ENCODE peak calls at places on chromosomes 4 and X, in ten cellular contexts. J is MCF 10A, H is GM12865, A is kidney, P is IMR-90, K is WTC11, L is tibial artery, X is psoas muscle, C is AG09309, Y is GM10248. G is an unnamed sample.

GRCh38 chr4:182495111-182495510 is 251.9 kb downstream of the TENM3 start:
- DNase-seq in A (no peak), Y (no peak), P (no peak), K (no peak), X (no peak), J (no peak), C (no peak), H (no peak), L (no peak), G (no peak)

GRCh38 chr4:17712166-17712565 is 69.3 kb downstream of the FAM184B start:
- DNase-seq in Y (no peak), H (no peak), A (no peak), X (no peak), P (no peak), J (no peak), K (no peak), L (no peak), C (no peak), G (no peak)

GRCh38 chr4:119315036-119315435 is 6.9 kb downstream of the FABP2 start:
- DNase-seq in X (no peak), P (peak), K (no peak), Y (no peak), J (no peak), L (no peak), A (no peak), C (no peak), H (no peak), G (no peak)

GRCh38 chrX:1481636-1482529 is 29.2 kb upstream of the ASMTL start:
- DNase-seq in K (peak), X (peak), L (peak), H (peak), A (peak), Y (peak), P (peak), C (peak), J (peak), G (peak)

GRCh38 chr4:22170353-22170752 is 221.8 kb upstream of the KCNIP4 start:
- DNase-seq in L (no peak), Y (no peak), C (peak), H (no peak), A (no peak), P (peak), K (no peak), X (no peak), J (peak), G (no peak)

GRCh38 chrX:83934220-83934619 is 73.3 kb downstream of the CYLC1 start:
- DNase-seq in X (no peak), J (peak), A (no peak), H (no peak), P (no peak), Y (no peak), K (no peak), L (no peak), C (no peak), G (no peak)

GRCh38 chrX:34560180-34560579 is 96.9 kb downstream of the TMEM47 start:
- DNase-seq in A (no peak), K (peak), C (no peak), J (no peak), L (no peak), P (no peak), Y (no peak), X (no peak), H (no peak), G (no peak)

GRCh38 chr4:145012841-145013240 is 85.2 kb downstream of the ANAPC10 start:
- DNase-seq in C (no peak), L (no peak), K (no peak), A (no peak), X (no peak), Y (no peak), H (peak), P (peak), J (peak), G (no peak)

GRCh38 chr4:70818173-70818856 is 21.4 kb downstream of the GRSF1 start:
- DNase-seq in P (no peak), A (no peak), H (peak), Y (no peak), K (no peak), L (no peak), C (no peak), X (no peak), J (no peak), G (peak)

GRCh38 chr4:166675411-166675810 is 558.9 kb downstream of the SPOCK3 start:
- DNase-seq in Y (no peak), K (no peak), L (no peak), A (no peak), J (peak), C (no peak), X (no peak), P (no peak), H (no peak), G (no peak)

GRCh38 chr4:83252782-83253405 is 31.7 kb downstream of the COQ2 start:
- DNase-seq in Y (peak), X (no peak), C (no peak), K (peak), P (peak), H (peak), L (peak), J (peak), A (no peak), G (peak)

GRCh38 chr4:28354874-28355273 is 1494.2 kb downstream of the STIM2 start:
- DNase-seq in X (no peak), P (no peak), H (no peak), K (no peak), L (no peak), J (no peak), Y (no peak), C (no peak), A (no peak), G (no peak)

GRCh38 chr4:62018537-62018936 is 818.4 kb downstream of the ADGRL3 start:
- DNase-seq in C (no peak), K (no peak), A (no peak), P (no peak), H (no peak), X (no peak), L (no peak), Y (no peak), J (no peak), G (no peak)

GRCh38 chr4:77771566-77771965 is 47.6 kb downstream of the CNOT6L start:
- DNase-seq in C (no peak), K (no peak), H (no peak), L (no peak), J (no peak), X (no peak), P (no peak), Y (no peak), A (no peak), G (no peak)

GRCh38 chr4:39587881-39588280 is 50.8 kb downstream of the SMIM14 start:
- DNase-seq in J (no peak), L (no peak), H (no peak), K (no peak), C (no peak), Y (no peak), X (no peak), A (no peak), P (peak), G (no peak)

GRCh38 chr4:72430050-72430449 is 139.0 kb downstream of the ADAMTS3 start:
- DNase-seq in A (no peak), K (no peak), C (no peak), L (no peak), X (no peak), P (no peak), H (no peak), J (peak), Y (no peak), G (no peak)

GRCh38 chr4:20192754-20193521 is 58.8 kb upstream of the SLIT2 start:
- DNase-seq in A (no peak), K (no peak), C (no peak), P (peak), Y (no peak), X (no peak), H (no peak), J (peak), L (no peak), G (no peak)

GRCh38 chrX:44105228-44105913 is 132.2 kb upstream of the NDP start:
- DNase-seq in X (no peak), C (no peak), Y (no peak), K (peak), H (no peak), A (no peak), J (peak), L (no peak), P (no peak), G (no peak)

GRCh38 chrX:111445485-111445884 is 33.5 kb upstream of the DCX start:
- DNase-seq in L (no peak), A (no peak), P (peak), X (no peak), K (no peak), C (peak), Y (peak), J (peak), H (peak), G (peak)

GRCh38 chr4:125849869-125850268 is 535.1 kb downstream of the FAT4 start:
- DNase-seq in Y (no peak), X (no peak), J (no peak), A (no peak), L (no peak), H (no peak), P (peak), K (no peak), C (peak), G (no peak)

GRCh38 chrX:13755254-13755653 is 20.7 kb downstream of the OFD1 start:
- DNase-seq in J (no peak), A (no peak), H (peak), K (no peak), L (no peak), C (no peak), X (no peak), P (no peak), Y (no peak), G (no peak)

GRCh38 chrX:39871648-39872047 is 226.1 kb downstream of the BCOR start:
- DNase-seq in A (no peak), X (no peak), Y (no peak), C (no peak), L (no peak), K (no peak), J (no peak), P (no peak), H (no peak), G (no peak)

GRCh38 chr4:173246719-173247118 is 78.1 kb downstream of the GALNT7 start:
- DNase-seq in L (no peak), A (no peak), C (no peak), J (no peak), X (no peak), P (no peak), H (peak), K (no peak), Y (no peak), G (peak)

GRCh38 chrX:114050075-114050796 is 533.6 kb upstream of the HTR2C start:
- DNase-seq in A (no peak), J (no peak), C (no peak), K (no peak), X (no peak), L (no peak), P (no peak), H (no peak), Y (no peak), G (no peak)

GRCh38 chr4:158895797-158896442 is 127.1 kb downstream of the FNIP2 start:
- DNase-seq in A (no peak), C (no peak), P (peak), L (no peak), K (peak), H (no peak), X (no peak), J (peak), Y (no peak), G (no peak)

GRCh38 chrX:1327651-1328304 is 8.8 kb upstream of the IL3RA start:
- DNase-seq in X (no peak), L (no peak), K (no peak), C (no peak), H (peak), P (no peak), A (peak), J (no peak), Y (no peak), G (peak)

GRCh38 chr4:110587666-110588285 is 35.1 kb downstream of the PITX2 start:
- DNase-seq in Y (no peak), A (no peak), X (no peak), P (no peak), H (no peak), C (no peak), J (no peak), L (no peak), K (peak), G (no peak)

GRCh38 chr4:122533841-122534240 is 77.3 kb upstream of the IL2 start:
- DNase-seq in K (no peak), C (no peak), P (no peak), A (no peak), X (no peak), Y (no peak), J (no peak), L (no peak), H (no peak), G (no peak)

GRCh38 chrX:11272290-11272689 is 20.9 kb upstream of the AMELX start:
- DNase-seq in L (no peak), H (no peak), J (no peak), C (no peak), P (no peak), A (no peak), K (no peak), X (no peak), Y (no peak), G (no peak)

GRCh38 chr4:91113130-91113706 is 986.0 kb downstream of the CCSER1 start:
- DNase-seq in L (no peak), X (no peak), J (peak), P (peak), K (no peak), Y (peak), A (no peak), C (no peak), H (peak), G (peak)

GRCh38 chr4:82431026-82431745 is 796 bp downstream of the ENOPH1 start:
- DNase-seq in Y (peak), C (no peak), J (no peak), X (no peak), A (peak), P (peak), H (peak), L (no peak), K (peak), G (peak)

GRCh38 chr4:78650106-78651021 is 98.8 kb downstream of the ANXA3 start:
- DNase-seq in J (peak), H (no peak), P (peak), Y (no peak), C (peak), X (no peak), K (no peak), L (no peak), A (no peak), G (no peak)

GRCh38 chr4:129140521-129140920 is 44.6 kb downstream of the C4orf33 start:
- DNase-seq in Y (no peak), X (no peak), C (no peak), A (no peak), K (no peak), L (no peak), J (no peak), P (no peak), H (no peak), G (no peak)
- TF ChIP-seq CTCF in Y (no peak), X (no peak), C (no peak), A (no peak), K (no peak), L (no peak), J (no peak), P (no peak), H (no peak), G (no peak)

DNA sequence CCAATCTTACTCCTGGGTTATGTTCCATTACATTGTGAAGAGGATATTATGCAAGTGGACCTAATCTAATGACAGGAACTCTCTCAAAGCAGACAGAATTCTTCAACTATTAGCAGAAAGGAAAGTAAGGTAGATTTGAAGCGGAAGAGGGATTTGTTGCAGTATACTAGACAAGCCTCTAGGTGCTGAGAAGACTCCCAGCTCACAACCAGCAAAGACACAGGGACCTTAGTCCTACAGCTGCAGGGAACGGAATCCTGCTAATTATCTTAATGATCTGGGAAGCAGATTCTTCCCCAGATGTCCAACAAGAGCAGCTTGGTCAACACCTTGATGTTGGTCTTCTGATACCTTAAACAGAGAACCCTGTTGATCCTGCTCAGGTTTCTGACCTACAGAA is 73.6 kb downstream of the STK32B start:
- DNase-seq in L (no peak), J (no peak), K (no peak), Y (no peak), H (no peak), X (no peak), P (no peak), C (no peak), A (no peak), G (no peak)
- TF ChIP-seq CTCF in L (no peak), J (no peak), K (no peak), Y (no peak), H (no peak), X (no peak), P (no peak), C (no peak), A (no peak), G (no peak)

DNA sequence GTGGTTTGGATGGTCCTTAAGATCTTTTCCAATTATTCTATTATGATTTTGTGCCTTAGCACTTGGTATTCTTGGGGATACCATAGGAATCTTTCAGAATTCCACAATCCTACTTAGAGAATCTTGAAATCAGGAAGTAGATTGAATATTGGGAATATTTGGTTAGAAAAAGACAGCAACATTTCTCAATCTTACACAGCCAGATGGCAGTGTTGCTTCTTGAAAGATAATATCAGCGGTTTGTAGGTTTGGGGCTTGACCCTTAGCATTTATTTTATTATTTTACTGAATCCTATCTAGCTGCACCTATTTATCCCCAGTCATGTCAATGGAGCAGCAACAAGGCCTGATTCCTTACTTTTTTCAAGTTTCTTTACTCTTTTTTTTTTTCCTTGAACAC is 28.6 kb downstream of the MAGEB1 start:
- DNase-seq in Y (no peak), J (peak), L (no peak), P (peak), X (no peak), H (no peak), C (no peak), A (no peak), K (no peak), G (no peak)
- TF ChIP-seq CTCF in Y (peak), J (peak), L (no peak), P (peak), X (peak), H (no peak), C (peak), A (no peak), K (no peak), G (no peak)

DNA sequence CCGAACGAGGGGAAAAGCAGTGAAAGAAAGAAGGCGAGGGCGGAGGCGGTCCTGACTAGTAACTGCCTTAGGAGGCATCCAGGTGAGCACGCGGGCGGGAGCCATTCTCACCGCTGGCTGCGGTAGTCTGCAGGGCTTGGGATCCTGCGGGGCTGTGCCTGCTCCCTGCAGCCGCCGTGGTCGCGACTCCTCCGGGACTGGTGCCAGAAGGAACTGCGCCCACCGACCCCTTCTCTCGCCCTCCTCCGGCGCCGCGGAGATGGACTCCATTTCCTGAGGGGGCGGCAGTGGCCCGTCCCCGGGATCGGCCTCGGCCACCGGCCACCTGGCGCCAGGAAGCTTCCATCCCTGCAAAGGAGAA is 545 bp downstream of the NFXL1 start:
- DNase-seq in L (no peak), K (peak), A (peak), C (no peak), Y (peak), H (peak), P (no peak), J (no peak), X (peak), G (peak)
- TF ChIP-seq CTCF in L (no peak), K (no peak), A (peak), C (no peak), Y (no peak), H (peak), P (no peak), J (no peak), X (no peak), G (no peak)

DNA sequence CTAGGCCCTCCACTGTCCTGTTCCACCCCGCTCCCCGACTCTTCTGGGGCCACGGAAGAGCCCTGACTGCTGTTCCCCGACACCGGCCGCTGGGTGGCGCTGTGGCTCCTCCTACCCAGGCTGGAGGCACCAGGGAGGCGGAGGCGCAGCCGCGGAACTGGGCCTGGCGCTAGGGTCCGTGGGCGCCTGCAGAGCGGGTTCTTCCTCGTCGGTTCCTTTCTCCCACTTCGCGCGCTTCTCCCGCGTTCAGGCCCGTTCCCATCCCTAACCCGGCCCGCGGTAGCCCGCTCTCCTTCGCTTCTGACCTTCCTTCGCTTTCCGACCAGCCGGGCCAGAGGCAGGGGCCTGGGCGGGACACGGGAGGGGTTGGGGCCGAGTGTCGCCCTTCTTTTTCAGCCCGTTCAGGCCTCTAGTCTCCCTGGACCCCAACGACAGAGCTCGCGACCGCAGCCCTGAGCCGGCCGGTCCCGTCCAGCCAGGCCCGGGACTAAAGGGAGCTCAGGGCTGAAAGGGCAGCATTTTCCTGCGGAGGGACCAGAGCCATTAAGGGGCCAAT is 34.3 kb downstream of the NALF2 start:
- DNase-seq in X (peak), P (peak), A (peak), Y (peak), K (peak), J (peak), L (peak), C (no peak), H (peak), G (peak)
- TF ChIP-seq CTCF in X (peak), P (peak), A (peak), Y (peak), K (peak), J (peak), L (peak), C (peak), H (peak), G (peak)

DNA sequence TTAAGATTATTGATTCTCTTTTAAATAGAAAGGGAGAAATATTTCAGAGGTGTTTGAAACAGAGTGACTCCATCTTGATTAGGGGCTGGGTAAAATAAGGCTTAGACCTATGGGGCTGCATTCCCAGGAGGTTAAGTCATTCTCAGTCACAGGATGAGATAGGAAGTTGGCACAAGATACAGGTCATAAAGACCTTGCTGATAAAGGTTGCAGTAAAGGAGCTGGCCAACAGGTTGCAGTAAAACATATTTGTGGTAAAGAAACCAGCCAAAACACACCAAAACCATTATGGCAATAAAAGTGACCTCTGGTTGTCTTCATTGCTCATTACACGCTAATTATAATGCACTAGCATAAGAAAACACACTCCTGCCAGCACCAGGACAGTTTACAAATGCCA is 165.0 kb downstream of the SPIN4 start:
- DNase-seq in K (no peak), Y (no peak), A (no peak), J (peak), L (no peak), X (no peak), H (peak), P (no peak), C (no peak), G (no peak)
- TF ChIP-seq CTCF in K (no peak), Y (no peak), A (no peak), J (no peak), L (no peak), X (no peak), H (no peak), P (no peak), C (no peak), G (no peak)